ENCODE peak calls at places on chromosomes 12 and 14, in four cellular contexts. One of them, this sample, is unnamed.

GRCh38 chr14:74571441-74571841 is 40.6 kb downstream of the LTBP2 start:
- DNase-seq in HEK293T: no peak
- DNase-seq in K562: no peak
- DNase-seq in GM12878: no peak
- DNase-seq in this sample: no peak

GRCh38 chr12:57522887-57523705 is 472 bp downstream of the MBD6 start:
- DNase-seq in HEK293T: peak; percentile 56
- DNase-seq in K562: peak; percentile 92
- DNase-seq in GM12878: no peak
- DNase-seq in this sample: no peak

GRCh38 chr14:61152851-61153364 is 128.2 kb downstream of the TMEM30B start:
- DNase-seq in HEK293T: no peak
- DNase-seq in K562: no peak
- DNase-seq in GM12878: no peak
- DNase-seq in this sample: peak; percentile 23

GRCh38 chr14:103847954-103848719 is 762 bp upstream of the PPP1R13B start:
- DNase-seq in HEK293T: no peak
- DNase-seq in K562: peak; percentile 66
- DNase-seq in GM12878: no peak
- DNase-seq in this sample: peak; percentile 40

GRCh38 chr14:89767861-89768268 is 186.7 kb downstream of the EFCAB11 start:
- DNase-seq in HEK293T: peak; percentile 41
- DNase-seq in K562: no peak
- DNase-seq in GM12878: peak; percentile 65
- DNase-seq in this sample: peak; percentile 38

GRCh38 chr14:32010561-32011188 is 66.4 kb upstream of the ARHGAP5 start:
- DNase-seq in HEK293T: no peak
- DNase-seq in K562: peak; percentile 39
- DNase-seq in GM12878: no peak
- DNase-seq in this sample: peak; percentile 92

GRCh38 chr12:123034865-123035264 is 54.4 kb downstream of the ARL6IP4 start:
- DNase-seq in HEK293T: peak; percentile 47
- DNase-seq in K562: no peak
- DNase-seq in GM12878: no peak
- DNase-seq in this sample: no peak

GRCh38 chr12:113874999-113875561 is 91.0 kb downstream of the RBM19 start:
- DNase-seq in HEK293T: no peak
- DNase-seq in K562: no peak
- DNase-seq in GM12878: no peak
- DNase-seq in this sample: no peak

GRCh38 chr12:14965221-14965620 is 3.8 kb upstream of the ARHGDIB start:
- DNase-seq in HEK293T: no peak
- DNase-seq in K562: no peak
- DNase-seq in GM12878: no peak
- DNase-seq in this sample: no peak

GRCh38 chr12:75959060-75959459 is 72.5 kb downstream of the PHLDA1 start:
- DNase-seq in HEK293T: no peak
- DNase-seq in K562: no peak
- DNase-seq in GM12878: no peak
- DNase-seq in this sample: no peak

GRCh38 chr14:75605916-75606315 is 27.5 kb downstream of the FLVCR2 start:
- DNase-seq in HEK293T: no peak
- DNase-seq in K562: no peak
- DNase-seq in GM12878: no peak
- DNase-seq in this sample: no peak

GRCh38 chr12:39872425-39872824 is 233.5 kb downstream of the SLC2A13 start:
- DNase-seq in HEK293T: no peak
- DNase-seq in K562: no peak
- DNase-seq in GM12878: no peak
- DNase-seq in this sample: no peak

GRCh38 chr12:21026302-21026701 is 104.7 kb upstream of the SLCO1B1 start:
- DNase-seq in HEK293T: no peak
- DNase-seq in K562: no peak
- DNase-seq in GM12878: no peak
- DNase-seq in this sample: no peak

GRCh38 chr12:53045646-53046045 is 4.2 kb upstream of the TNS2 start:
- DNase-seq in HEK293T: no peak
- DNase-seq in K562: no peak
- DNase-seq in GM12878: no peak
- DNase-seq in this sample: no peak

GRCh38 chr12:6226002-6226700 is 26.0 kb downstream of the CD9 start:
- DNase-seq in HEK293T: no peak
- DNase-seq in K562: no peak
- DNase-seq in GM12878: no peak
- DNase-seq in this sample: peak; percentile 77

GRCh38 chr12:100253437-100253836 is 13.4 kb downstream of the DEPDC4 start:
- DNase-seq in HEK293T: no peak
- DNase-seq in K562: no peak
- DNase-seq in GM12878: no peak
- DNase-seq in this sample: no peak

GRCh38 chr12:124992874-124993567 is 424 bp upstream of the BRI3BP start:
- DNase-seq in HEK293T: peak; percentile 75
- DNase-seq in K562: peak; percentile 63
- DNase-seq in GM12878: peak; percentile 69
- DNase-seq in this sample: peak; percentile 91

GRCh38 chr14:105748204-105748578 is 221.8 kb downstream of the TMEM121 start:
- DNase-seq in HEK293T: no peak
- DNase-seq in K562: no peak
- DNase-seq in GM12878: no peak
- DNase-seq in this sample: no peak

GRCh38 chr12:124692443-124692842 is 125.0 kb upstream of the NCOR2 start:
- DNase-seq in HEK293T: no peak
- DNase-seq in K562: no peak
- DNase-seq in GM12878: no peak
- DNase-seq in this sample: no peak

GRCh38 chr12:107570721-107571120 is 114.9 kb upstream of the PWP1 start:
- DNase-seq in HEK293T: no peak
- DNase-seq in K562: no peak
- DNase-seq in GM12878: no peak
- DNase-seq in this sample: no peak

GRCh38 chr14:36582011-36582873 is at the start of gene NKX2-8:
- DNase-seq in HEK293T: peak; percentile 49
- DNase-seq in K562: peak; percentile 19
- DNase-seq in GM12878: no peak
- DNase-seq in this sample: no peak

GRCh38 chr14:34187061-34187460 is 236.2 kb upstream of the EGLN3 start:
- DNase-seq in HEK293T: no peak
- DNase-seq in K562: no peak
- DNase-seq in GM12878: no peak
- DNase-seq in this sample: no peak

GRCh38 chr12:51320695-51321320 is 3.2 kb downstream of the BIN2 start:
- DNase-seq in HEK293T: no peak
- DNase-seq in K562: peak; percentile 56
- DNase-seq in GM12878: no peak
- DNase-seq in this sample: no peak

GRCh38 chr14:47674148-47674545 is 1.3 kb downstream of the MDGA2 start:
- DNase-seq in HEK293T: peak; percentile 40
- DNase-seq in K562: no peak
- DNase-seq in GM12878: no peak
- DNase-seq in this sample: no peak

GRCh38 chr14:35387209-35387608 is 17.3 kb downstream of the NFKBIA start:
- DNase-seq in HEK293T: no peak
- DNase-seq in K562: no peak
- DNase-seq in GM12878: no peak
- DNase-seq in this sample: no peak

GRCh38 chr14:65961004-65961403 is 525.2 kb upstream of the CCDC196 start:
- DNase-seq in HEK293T: peak; percentile 70
- DNase-seq in K562: peak; percentile 65
- DNase-seq in GM12878: no peak
- DNase-seq in this sample: no peak

GRCh38 chr14:92780444-92780843 is 13.7 kb upstream of the GOLGA5 start:
- DNase-seq in HEK293T: no peak
- DNase-seq in K562: no peak
- DNase-seq in GM12878: no peak
- DNase-seq in this sample: no peak

GRCh38 chr12:49664591-49665146 is 41.3 kb downstream of the PRPF40B start:
- DNase-seq in HEK293T: no peak
- DNase-seq in K562: no peak
- DNase-seq in GM12878: no peak
- DNase-seq in this sample: no peak

GRCh38 chr12:203462-204260 is 10.3 kb downstream of the SLC6A12 start:
- DNase-seq in HEK293T: peak; percentile 62
- DNase-seq in K562: peak; percentile 62
- DNase-seq in GM12878: no peak
- DNase-seq in this sample: no peak

GRCh38 chr14:96944297-96944696 is 147.1 kb downstream of the VRK1 start:
- DNase-seq in HEK293T: no peak
- DNase-seq in K562: no peak
- DNase-seq in GM12878: no peak
- DNase-seq in this sample: no peak

GRCh38 chr14:96945721-96946120 is 148.5 kb downstream of the VRK1 start:
- DNase-seq in HEK293T: no peak
- DNase-seq in K562: no peak
- DNase-seq in GM12878: no peak
- DNase-seq in this sample: no peak

GRCh38 chr14:96953443-96953842 is 156.3 kb downstream of the VRK1 start:
- DNase-seq in HEK293T: no peak
- DNase-seq in K562: no peak
- DNase-seq in GM12878: no peak
- DNase-seq in this sample: no peak

GRCh38 chr14:96949594-96949993 is 152.4 kb downstream of the VRK1 start:
- DNase-seq in HEK293T: no peak
- DNase-seq in K562: no peak
- DNase-seq in GM12878: no peak
- DNase-seq in this sample: no peak
- TF ChIP-seq FOXK2 in HEK293T: no peak
- TF ChIP-seq FOXK2 in K562: no peak
- TF ChIP-seq FOXK2 in GM12878: no peak
- TF ChIP-seq FOXK2 in this sample: no peak

GRCh38 chr14:91149462-91149861 is 35.6 kb downstream of the DGLUCY start:
- DNase-seq in HEK293T: no peak
- DNase-seq in K562: peak; percentile 32
- DNase-seq in GM12878: no peak
- DNase-seq in this sample: peak; percentile 92
- TF ChIP-seq FOXK2 in HEK293T: no peak
- TF ChIP-seq FOXK2 in K562: no peak
- TF ChIP-seq FOXK2 in GM12878: no peak
- TF ChIP-seq FOXK2 in this sample: peak; percentile 37

GRCh38 chr12:4116251-4117111 is 157.1 kb upstream of the CCND2 start:
- DNase-seq in HEK293T: no peak
- DNase-seq in K562: no peak
- DNase-seq in GM12878: no peak
- DNase-seq in this sample: peak; percentile 19

GRCh38 chr12:4118601-4119156 is 154.9 kb upstream of the CCND2 start:
- DNase-seq in HEK293T: no peak
- DNase-seq in K562: no peak
- DNase-seq in GM12878: peak; percentile 69
- DNase-seq in this sample: no peak

GRCh38 chr12:4118017-4118510 is 155.5 kb upstream of the CCND2 start:
- DNase-seq in HEK293T: no peak
- DNase-seq in K562: no peak
- DNase-seq in GM12878: peak; percentile 89
- DNase-seq in this sample: no peak

GRCh38 chr12:4119157-4119761 is 154.3 kb upstream of the CCND2 start:
- DNase-seq in HEK293T: no peak
- DNase-seq in K562: no peak
- DNase-seq in GM12878: peak; percentile 98
- DNase-seq in this sample: no peak

GRCh38 chr12:4117386-4118016 is 156.1 kb upstream of the CCND2 start:
- DNase-seq in HEK293T: no peak
- DNase-seq in K562: no peak
- DNase-seq in GM12878: no peak
- DNase-seq in this sample: no peak
- TF ChIP-seq FOXK2 in HEK293T: no peak
- TF ChIP-seq FOXK2 in K562: no peak
- TF ChIP-seq FOXK2 in GM12878: no peak
- TF ChIP-seq FOXK2 in this sample: no peak

GRCh38 chr12:116455540-116456306 is 103.5 kb upstream of the MAP1LC3B2 start:
- DNase-seq in HEK293T: peak; percentile 73
- DNase-seq in K562: peak; percentile 61
- DNase-seq in GM12878: no peak
- DNase-seq in this sample: no peak
- TF ChIP-seq FOXK2 in HEK293T: no peak
- TF ChIP-seq FOXK2 in K562: no peak
- TF ChIP-seq FOXK2 in GM12878: no peak
- TF ChIP-seq FOXK2 in this sample: no peak

DNA sequence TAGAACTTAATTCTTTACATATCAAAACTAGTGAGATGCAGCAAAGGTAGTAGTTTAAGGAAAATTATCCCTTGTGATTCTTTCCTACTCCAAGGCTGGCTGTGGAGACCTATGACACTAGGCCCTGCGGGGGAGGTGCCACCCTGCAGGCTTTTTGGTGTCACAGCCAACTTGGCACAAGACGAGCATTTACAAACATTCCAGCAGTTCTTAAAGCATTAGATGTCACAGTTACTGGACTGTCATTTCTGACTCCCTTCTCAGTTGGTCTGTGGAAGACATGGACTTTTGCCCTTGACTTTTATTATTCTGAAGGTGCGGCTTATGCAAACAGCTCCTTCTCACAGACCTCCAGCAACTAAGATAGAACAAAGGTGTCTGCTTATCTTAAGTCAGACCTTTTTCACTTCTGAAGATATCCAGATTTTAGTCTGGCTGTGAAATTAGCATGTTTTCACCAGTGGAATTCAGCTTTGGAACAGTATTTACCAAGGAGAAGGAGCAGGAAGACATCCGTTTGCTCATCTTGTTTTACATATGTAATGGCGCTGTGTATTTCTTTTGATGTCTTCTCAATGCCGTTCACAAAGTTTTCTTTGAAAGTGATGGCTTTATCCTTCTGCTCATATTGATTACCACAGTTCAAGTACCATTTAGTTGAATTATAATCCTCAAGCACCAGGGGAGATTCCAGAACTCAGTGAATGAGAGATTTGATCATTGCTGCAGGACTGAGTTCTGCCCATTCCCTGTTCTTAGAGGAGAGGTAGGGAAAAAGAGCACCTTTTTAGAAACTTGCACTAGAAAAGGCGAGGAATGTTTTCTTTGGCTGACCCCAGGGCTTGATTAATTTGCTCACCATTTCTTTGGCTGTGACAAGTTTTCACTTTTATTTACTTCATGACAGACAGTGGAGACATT is 17.9 kb downstream of the SRGAP1 start:
- DNase-seq in HEK293T: no peak
- DNase-seq in K562: no peak
- DNase-seq in GM12878: no peak
- DNase-seq in this sample: peak; percentile 83
- TF ChIP-seq FOXK2 in HEK293T: no peak
- TF ChIP-seq FOXK2 in K562: no peak
- TF ChIP-seq FOXK2 in GM12878: no peak
- TF ChIP-seq FOXK2 in this sample: no peak

GRCh38 chr14:99460793-99461192 is 19.9 kb downstream of the SETD3 start:
- DNase-seq in HEK293T: no peak
- DNase-seq in K562: peak; percentile 57
- DNase-seq in GM12878: no peak
- DNase-seq in this sample: no peak
- TF ChIP-seq FOXK2 in HEK293T: no peak
- TF ChIP-seq FOXK2 in K562: no peak
- TF ChIP-seq FOXK2 in GM12878: no peak
- TF ChIP-seq FOXK2 in this sample: no peak

GRCh38 chr12:110656071-110656655 is 32.8 kb downstream of the HVCN1 start:
- DNase-seq in HEK293T: no peak
- DNase-seq in K562: no peak
- DNase-seq in GM12878: no peak
- DNase-seq in this sample: no peak
- TF ChIP-seq FOXK2 in HEK293T: no peak
- TF ChIP-seq FOXK2 in K562: no peak
- TF ChIP-seq FOXK2 in GM12878: no peak
- TF ChIP-seq FOXK2 in this sample: no peak

GRCh38 chr12:27906127-27906500 is 66.4 kb downstream of the PTHLH start:
- DNase-seq in HEK293T: no peak
- DNase-seq in K562: no peak
- DNase-seq in GM12878: no peak
- DNase-seq in this sample: no peak
- TF ChIP-seq FOXK2 in HEK293T: no peak
- TF ChIP-seq FOXK2 in K562: no peak
- TF ChIP-seq FOXK2 in GM12878: no peak
- TF ChIP-seq FOXK2 in this sample: no peak

This sample was measured in HepG2.